ENCODE peak calls at places on chromosomes 6 and 20, in four cellular contexts. G is H1, M is K562, Z is GM12878. C is an unnamed sample. For H3K4me1, the result is how much of the 10 kb centered on the place peaks cover.

GRCh38 chr6:125273965-125274364 is 27.8 kb downstream of the HDDC2 start:
- DNase-seq in G (no peak), M (no peak), Z (no peak), C (peak)

GRCh38 chr6:42988486-42989020 is 4.2 kb downstream of the PPP2R5D start:
- DNase-seq in G (no peak), M (no peak), Z (no peak), C (peak)

GRCh38 chr6:77650098-77650663 is 2.7 kb upstream of the MEI4 start:
- DNase-seq in G (peak), M (peak), Z (no peak), C (no peak)

GRCh38 chr6:20433321-20433720 is 31.6 kb downstream of the E2F3 start:
- DNase-seq in G (no peak), M (no peak), Z (no peak), C (no peak)

GRCh38 chr20:58407966-58408557 is 19.0 kb downstream of the VAPB start:
- DNase-seq in G (no peak), M (no peak), Z (peak), C (no peak)

GRCh38 chr20:38298768-38299288 is 5.1 kb upstream of the BPI start:
- DNase-seq in G (no peak), M (no peak), Z (no peak), C (peak)

GRCh38 chr6:5728726-5729434 is 277.8 kb downstream of the NRN1 start:
- DNase-seq in G (no peak), M (no peak), Z (no peak), C (peak)

GRCh38 chr6:38715016-38715809 is at the start of gene DNAH8:
- DNase-seq in G (no peak), M (no peak), Z (no peak), C (no peak)

GRCh38 chr20:37337208-37337955 is 8.6 kb upstream of the SRC start:
- DNase-seq in G (no peak), M (no peak), Z (no peak), C (no peak)

GRCh38 chr6:75601608-75602163 is at the start of gene SENP6:
- DNase-seq in G (no peak), M (peak), Z (no peak), C (peak)

GRCh38 chr6:75604294-75604693 is 2.6 kb downstream of the SENP6 start:
- DNase-seq in G (no peak), M (no peak), Z (no peak), C (no peak)

GRCh38 chr6:75602897-75603395 is 1.3 kb downstream of the SENP6 start:
- DNase-seq in G (no peak), M (peak), Z (no peak), C (no peak)

GRCh38 chr6:75602164-75602896 is 650 bp downstream of the SENP6 start:
- DNase-seq in G (no peak), M (peak), Z (no peak), C (peak)

GRCh38 chr6:75600694-75601265 is 900 bp upstream of the SENP6 start:
- DNase-seq in G (no peak), M (no peak), Z (no peak), C (no peak)
- TF ChIP-seq CEBPB in G (no peak), M (no peak), Z (no peak), C (no peak)

GRCh38 chr6:111837007-111837406 is 36.2 kb downstream of the FYN start:
- DNase-seq in G (no peak), M (no peak), Z (no peak), C (no peak)

GRCh38 chr6:111837641-111838500 is 35.4 kb downstream of the FYN start:
- DNase-seq in G (no peak), M (no peak), Z (peak), C (no peak)

GRCh38 chr6:111840821-111841220 is 32.4 kb downstream of the FYN start:
- DNase-seq in G (no peak), M (no peak), Z (no peak), C (no peak)

GRCh38 chr6:111841822-111842221 is 31.4 kb downstream of the FYN start:
- DNase-seq in G (no peak), M (no peak), Z (peak), C (peak)

DNA sequence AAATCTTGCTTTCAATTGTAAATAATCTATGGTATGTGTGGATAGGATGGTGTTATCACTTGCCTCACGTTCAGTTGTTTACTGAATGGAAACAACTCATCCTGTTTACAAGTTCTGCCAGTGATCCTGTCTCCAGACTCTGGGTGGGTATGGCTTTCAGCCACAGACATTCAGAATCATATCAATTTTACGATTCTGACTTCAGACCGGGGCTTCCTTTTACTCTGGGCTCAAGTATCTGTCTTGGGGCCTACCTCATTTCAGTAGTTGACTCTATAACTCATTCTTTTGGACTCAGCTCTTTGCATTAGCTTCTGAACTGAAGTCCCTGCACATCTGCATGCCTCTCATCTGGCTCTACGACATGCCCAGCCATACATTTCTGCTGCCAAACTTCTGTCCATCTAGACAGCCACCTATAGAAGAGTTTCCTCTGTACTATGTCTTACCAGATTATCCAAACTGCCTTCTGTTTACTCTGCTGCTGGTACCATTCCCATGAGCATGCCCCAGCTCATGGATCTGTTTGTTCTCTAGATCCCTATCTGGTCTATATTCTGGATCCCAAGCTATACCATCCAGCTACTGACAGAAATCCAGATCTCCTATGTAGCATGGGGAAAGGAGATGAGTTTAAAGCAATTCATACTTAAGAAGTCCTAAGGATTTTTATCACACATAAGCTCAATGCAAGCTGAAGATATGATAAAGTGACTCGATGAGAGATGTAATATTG is 34.3 kb downstream of the FYN start:
- DNase-seq in G (no peak), M (no peak), Z (no peak), C (no peak)
- H3K4me1 ChIP-seq in G (under half), M (under half), Z (half or more), C (under half)

GRCh38 chr6:53951383-53951782 is 156.6 kb downstream of the LRRC1 start:
- DNase-seq in G (no peak), M (no peak), Z (no peak), C (no peak)
- TF ChIP-seq CHD1 in G (no peak), M (no peak), Z (no peak), C (no peak)

DNA sequence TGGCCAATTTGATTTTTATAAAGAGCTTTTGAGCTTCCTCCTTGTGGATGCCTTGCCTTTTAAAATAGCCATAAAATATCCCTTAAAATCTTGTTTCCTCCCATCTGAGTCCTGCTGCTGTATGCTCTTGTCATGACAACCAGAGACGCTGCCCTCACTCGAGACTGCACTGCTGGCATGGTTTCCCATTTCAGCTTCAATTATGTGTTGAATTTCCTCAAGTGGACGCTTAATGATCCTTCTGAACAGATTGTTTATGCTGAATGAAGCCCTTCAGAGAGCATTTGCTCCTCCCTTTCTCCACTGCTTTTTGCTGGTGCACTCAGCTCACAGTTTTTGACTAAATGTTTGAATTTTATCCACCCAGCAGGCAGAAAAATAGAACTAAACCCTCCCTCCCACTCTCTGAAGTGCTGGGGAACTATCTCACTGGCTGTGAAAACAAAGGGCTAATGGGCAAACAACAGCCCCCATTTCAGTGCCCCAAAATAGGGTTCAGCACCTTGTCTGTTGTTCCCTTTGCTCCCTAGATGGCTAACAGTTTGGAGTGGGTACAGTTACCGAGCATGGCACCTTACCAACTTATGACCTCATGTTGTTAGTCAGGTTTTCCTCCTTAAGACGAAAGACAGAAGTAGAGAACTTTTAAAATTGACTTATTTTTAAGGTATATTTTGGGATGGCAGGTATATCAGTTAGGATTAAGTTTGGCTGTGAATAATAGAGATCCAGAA is 45.5 kb upstream of the RNF8 start:
- DNase-seq in G (no peak), M (no peak), Z (no peak), C (peak)
- TF ChIP-seq CEBPB in G (no peak), M (no peak), Z (no peak), C (no peak)

DNA sequence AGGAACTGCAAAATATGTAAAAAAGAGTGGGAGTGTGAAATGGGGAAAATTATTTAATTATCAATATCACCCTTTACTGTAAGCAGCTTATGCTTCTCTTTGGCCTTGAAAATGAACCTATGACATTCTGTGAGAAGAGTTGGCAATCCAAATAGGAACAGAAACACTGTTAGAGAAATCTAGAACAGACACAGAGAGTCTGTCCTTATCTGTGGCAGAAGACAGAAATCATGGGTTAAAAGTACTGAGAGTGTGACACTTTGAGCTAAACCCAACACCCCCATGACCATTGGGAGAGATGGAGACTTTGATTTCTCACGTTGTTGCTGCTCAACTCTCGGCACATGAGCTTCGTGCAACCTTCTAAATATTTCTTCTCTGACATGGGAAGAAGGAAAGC is 49.2 kb upstream of the NOX3 start:
- DNase-seq in G (no peak), M (no peak), Z (no peak), C (no peak)
- H3K4me1 ChIP-seq in G (under half), M (under half), Z (under half), C (under half)

DNA sequence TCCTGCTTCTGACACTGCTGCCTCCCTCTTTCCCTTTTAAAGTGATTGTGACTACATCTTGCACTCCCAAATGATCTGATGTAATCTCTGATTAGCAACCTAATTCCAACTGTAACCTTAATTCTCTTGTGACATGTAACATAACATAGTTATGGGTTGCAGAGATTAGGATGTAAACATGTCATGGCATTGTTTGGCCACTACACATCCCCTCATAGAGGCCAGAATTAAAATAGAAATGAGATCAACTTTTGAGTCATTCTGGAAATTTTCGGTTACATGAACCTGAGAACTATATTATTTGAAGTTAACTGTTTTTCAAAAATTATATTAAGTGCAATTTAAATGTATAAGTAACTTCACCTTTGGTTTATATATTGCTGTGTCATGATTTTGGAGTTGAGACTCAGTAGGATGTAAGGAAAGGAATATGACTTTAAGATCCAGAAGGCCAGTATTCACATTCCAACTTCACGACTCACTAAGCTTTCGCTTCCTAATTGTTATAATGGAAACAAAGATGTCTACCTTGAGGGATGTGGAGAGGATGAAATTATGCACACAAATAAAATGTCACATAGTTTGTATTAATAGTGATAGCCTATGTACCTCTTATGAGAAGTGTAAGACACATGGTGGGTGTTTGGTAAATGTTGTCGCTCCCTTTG is 611.9 kb upstream of the MAP3K7 start:
- DNase-seq in G (no peak), M (no peak), Z (no peak), C (no peak)
- TF ChIP-seq CHD1 in G (no peak), M (no peak), Z (no peak), C (no peak)

C was measured in IMR-90.